ENCODE peak calls at places on chromosomes 6 and 20, in nine cellular contexts. O, B, N, A, D, G, E, R and P are unnamed samples.

GRCh38 chr6:47423087-47423486 is 54.5 kb upstream of the CD2AP start:
- DNase-seq in O (no peak), D (no peak), E (no peak), R (no peak), N (no peak), G (no peak), B (no peak), A (no peak), P (no peak)

GRCh38 chr6:81575446-81575845 is 177.0 kb downstream of the TENT5A start:
- DNase-seq in D (no peak), A (no peak), G (no peak), O (no peak), B (peak; percentile 7), N (no peak), R (no peak), E (no peak), P (no peak)

GRCh38 chr20:52476074-52476751 is 284.6 kb upstream of the ZFP64 start:
- DNase-seq in N (no peak), A (no peak), E (no peak), G (no peak), D (no peak), B (no peak), R (no peak), O (no peak), P (no peak)

GRCh38 chr6:149449831-149450678 is 34.8 kb downstream of the ZC3H12D start:
- DNase-seq in R (no peak), A (no peak), O (no peak), E (no peak), N (no peak), G (no peak), B (no peak), D (no peak), P (no peak)

GRCh38 chr6:8085053-8085511 is 17.3 kb downstream of the EEF1E1 start:
- DNase-seq in A (no peak), E (peak; percentile 96), D (no peak), R (peak; percentile 25), N (peak; percentile 20), B (peak; percentile 90), G (no peak), O (peak; percentile 96), P (no peak)

GRCh38 chr6:69868252-69868804 is 2.0 kb downstream of the COL19A1 start:
- DNase-seq in D (no peak), R (no peak), G (no peak), E (no peak), O (no peak), B (no peak), A (no peak), N (no peak), P (no peak)

GRCh38 chr6:17211101-17211500 is 70.1 kb upstream of the RBM24 start:
- DNase-seq in A (no peak), E (no peak), R (no peak), N (no peak), G (no peak), O (no peak), D (no peak), B (no peak), P (no peak)

GRCh38 chr6:40128149-40128548 is 193.9 kb upstream of the MOCS1 start:
- DNase-seq in D (no peak), A (no peak), R (no peak), B (no peak), E (no peak), G (no peak), N (no peak), O (no peak), P (no peak)

GRCh38 chr20:16104783-16105182 is 468.5 kb downstream of the KIF16B start:
- DNase-seq in E (no peak), A (no peak), R (no peak), G (no peak), D (no peak), B (no peak), N (no peak), O (no peak), P (no peak)

GRCh38 chr20:3192226-3193015 is 12.1 kb downstream of the DDRGK1 start:
- DNase-seq in B (no peak), A (no peak), E (no peak), N (no peak), D (no peak), G (no peak), O (no peak), R (no peak), P (no peak)

GRCh38 chr20:3189561-3190131 is 14.8 kb downstream of the DDRGK1 start:
- DNase-seq in D (no peak), G (no peak), R (no peak), N (no peak), B (no peak), E (no peak), O (no peak), A (no peak), P (no peak)

GRCh38 chr20:3188823-3189413 is 15.6 kb downstream of the DDRGK1 start:
- DNase-seq in B (no peak), O (no peak), A (no peak), D (no peak), R (no peak), N (no peak), E (no peak), G (no peak), P (no peak)

GRCh38 chr20:3193806-3194616 is 10.5 kb downstream of the DDRGK1 start:
- DNase-seq in O (no peak), G (no peak), A (no peak), D (no peak), B (no peak), N (no peak), R (no peak), E (no peak), P (no peak)

GRCh38 chr20:3190681-3191111 is 13.8 kb downstream of the DDRGK1 start:
- DNase-seq in B (no peak), N (no peak), R (no peak), O (no peak), D (no peak), A (no peak), E (no peak), G (no peak), P (no peak)
- TF ChIP-seq CTCF in B (no peak), N (no peak), R (no peak), O (no peak), D (no peak), A (no peak), E (no peak), G (no peak), P (no peak)

GRCh38 chr20:34300809-34301586 is 2.2 kb downstream of the AHCY start:
- DNase-seq in N (no peak), A (peak; percentile 28), G (no peak), D (no peak), O (no peak), B (no peak), R (no peak), E (no peak), P (no peak)
- TF ChIP-seq CTCF in N (no peak), A (no peak), G (no peak), D (no peak), O (no peak), B (no peak), R (no peak), E (no peak), P (no peak)

GRCh38 chr20:35702051-35702823 is 3.0 kb downstream of the ROMO1 start:
- DNase-seq in E (peak; percentile 92), G (no peak), A (no peak), B (peak; percentile 56), R (no peak), D (no peak), N (no peak), O (peak; percentile 47), P (no peak)
- TF ChIP-seq CTCF in E (no peak), G (no peak), A (no peak), B (no peak), R (no peak), D (no peak), N (no peak), O (no peak), P (no peak)

GRCh38 chr20:19272976-19273654 is 60.7 kb downstream of the SLC24A3 start:
- DNase-seq in A (no peak), E (no peak), G (no peak), N (no peak), R (no peak), O (no peak), D (no peak), B (no peak), P (no peak)
- TF ChIP-seq CTCF in A (no peak), E (no peak), G (no peak), N (no peak), R (no peak), O (no peak), D (no peak), B (no peak), P (no peak)

GRCh38 chr6:105791569-105792318 is 294.4 kb upstream of the PRDM1 start:
- DNase-seq in N (no peak), A (no peak), R (no peak), O (no peak), E (no peak), D (no peak), B (no peak), G (no peak), P (no peak)

GRCh38 chr6:105787747-105788146 is 298.4 kb upstream of the PRDM1 start:
- DNase-seq in E (no peak), D (no peak), B (no peak), R (no peak), N (no peak), G (no peak), A (no peak), O (no peak), P (no peak)

GRCh38 chr6:105789935-105790334 is 296.2 kb upstream of the PRDM1 start:
- DNase-seq in N (no peak), E (no peak), G (no peak), D (no peak), B (no peak), A (no peak), O (no peak), R (no peak), P (no peak)

GRCh38 chr6:105793132-105793531 is 293.0 kb upstream of the PRDM1 start:
- DNase-seq in N (no peak), A (no peak), D (no peak), G (no peak), R (no peak), B (no peak), O (no peak), E (no peak), P (no peak)

DNA sequence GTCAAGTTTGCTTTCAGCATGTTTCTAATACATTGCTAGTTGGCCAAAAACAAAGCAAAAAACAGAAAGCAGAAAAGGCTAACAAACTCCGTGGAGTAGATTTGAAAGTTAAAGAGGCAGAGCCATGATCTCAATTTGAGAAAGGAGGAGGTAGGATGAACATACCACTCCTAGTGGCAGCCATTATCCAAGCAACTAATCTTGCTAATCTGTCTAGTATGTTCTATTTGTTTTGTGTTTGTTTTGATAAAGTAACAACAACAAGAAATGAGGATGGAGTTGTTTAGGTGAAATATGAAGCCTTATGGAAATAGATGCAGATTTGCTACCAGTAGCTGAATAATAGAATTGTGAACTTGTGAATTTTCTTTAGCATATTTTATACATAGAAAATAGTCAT is 295.5 kb upstream of the PRDM1 start:
- DNase-seq in O (no peak), G (no peak), A (no peak), B (no peak), E (no peak), R (no peak), N (no peak), D (no peak), P (no peak)
- TF ChIP-seq CTCF in O (peak; percentile 9), G (no peak), A (no peak), B (peak; percentile 15), E (peak; percentile 13), R (no peak), N (no peak), D (no peak), P (no peak)

GRCh38 chr20:58286729-58287128 is 22.8 kb upstream of the RAB22A start:
- DNase-seq in O (no peak), N (no peak), D (no peak), G (no peak), A (no peak), R (no peak), E (no peak), B (no peak), P (no peak)
- TF ChIP-seq CTCF in O (no peak), N (no peak), D (no peak), G (no peak), A (no peak), R (no peak), E (no peak), B (no peak), P (no peak)